ENCODE peak calls at places on chromosomes 6 and 20, in eight cellular contexts. Z is OCI-LY7, Q is K562, X is pancreas, G is sciatic nerve, K is GM04504, F is NCI-H187, T is left lung. A is an unnamed sample.

GRCh38 chr6:49933526-49933925 is 30.4 kb downstream of the DEFB114 start:
- DNase-seq in Z (no peak), Q (no peak), X (no peak), G (no peak), K (no peak), F (no peak), T (peak; percentile 70), A (no peak)

GRCh38 chr6:35381132-35381531 is 38.8 kb downstream of the PPARD start:
- DNase-seq in Z (no peak), Q (no peak), X (no peak), G (no peak), K (no peak), F (no peak), T (no peak), A (no peak)

GRCh38 chr6:2376429-2377355 is 131.3 kb upstream of the GMDS start:
- DNase-seq in Z (no peak), Q (no peak), X (no peak), G (no peak), K (peak; percentile 62), F (no peak), T (no peak), A (no peak)

GRCh38 chr20:20184149-20184548 is 131.8 kb downstream of the CFAP61 start:
- DNase-seq in Z (no peak), Q (peak; percentile 8), X (no peak), G (no peak), K (no peak), F (no peak), T (no peak), A (no peak)

GRCh38 chr6:41273699-41274098 is 12.8 kb downstream of the TREM1 start:
- DNase-seq in Z (no peak), Q (no peak), X (no peak), G (no peak), K (no peak), F (peak; percentile 70), T (no peak), A (no peak)

GRCh38 chr6:3542032-3542640 is 85.3 kb upstream of the SLC22A23 start:
- DNase-seq in Z (no peak), Q (no peak), X (no peak), G (no peak), K (no peak), F (peak; percentile 81), T (no peak), A (no peak)

GRCh38 chr20:48750941-48751620 is 76.7 kb downstream of the PREX1 start:
- DNase-seq in Z (peak; percentile 65), Q (no peak), X (no peak), G (no peak), K (no peak), F (no peak), T (peak; percentile 90), A (no peak)

GRCh38 chr6:41373919-41374617 is 38.7 kb downstream of the NCR2 start:
- DNase-seq in Z (no peak), Q (no peak), X (no peak), G (no peak), K (no peak), F (no peak), T (no peak), A (peak; percentile 66)

GRCh38 chr20:62258499-62259293 is 20.4 kb downstream of the OSBPL2 start:
- DNase-seq in Z (no peak), Q (no peak), X (no peak), G (no peak), K (peak; percentile 58), F (no peak), T (peak; percentile 58), A (no peak)

GRCh38 chr20:59819496-59820203 is 113.8 kb downstream of the SYCP2 start:
- DNase-seq in Z (no peak), Q (no peak), X (peak; percentile 29), G (no peak), K (no peak), F (no peak), T (no peak), A (no peak)

GRCh38 chr6:39897699-39898098 is 36.6 kb downstream of the MOCS1 start:
- DNase-seq in Z (no peak), Q (no peak), X (no peak), G (no peak), K (no peak), F (no peak), T (no peak), A (no peak)

GRCh38 chr6:100088009-100088408 is 94.0 kb upstream of the MCHR2 start:
- DNase-seq in Z (no peak), Q (no peak), X (no peak), G (no peak), K (peak; percentile 75), F (no peak), T (no peak), A (no peak)

GRCh38 chr6:4668271-4669179 is 107.7 kb upstream of the CDYL start:
- DNase-seq in Z (no peak), Q (no peak), X (no peak), G (no peak), K (no peak), F (no peak), T (no peak), A (no peak)

GRCh38 chr6:150883521-150883920 is 18.0 kb downstream of the MTHFD1L start:
- DNase-seq in Z (no peak), Q (no peak), X (no peak), G (no peak), K (no peak), F (no peak), T (no peak), A (no peak)

GRCh38 chr6:51562198-51562597 is 525.2 kb downstream of the PKHD1 start:
- DNase-seq in Z (no peak), Q (no peak), X (no peak), G (no peak), K (no peak), F (no peak), T (no peak), A (no peak)

GRCh38 chr20:41169791-41170351 is 32.5 kb downstream of the PLCG1 start:
- DNase-seq in Z (no peak), Q (no peak), X (peak; percentile 42), G (peak; percentile 45), K (peak; percentile 37), F (no peak), T (no peak), A (no peak)

GRCh38 chr6:43851204-43851855 is 81.3 kb downstream of the VEGFA start:
- DNase-seq in Z (no peak), Q (no peak), X (no peak), G (no peak), K (peak; percentile 58), F (no peak), T (no peak), A (no peak)

GRCh38 chr6:84882768-84883766 is 118.7 kb upstream of the TBX18 start:
- DNase-seq in Z (no peak), Q (no peak), X (no peak), G (no peak), K (no peak), F (no peak), T (no peak), A (no peak)

GRCh38 chr20:36493013-36493800 is 48.1 kb upstream of the MYL9 start:
- DNase-seq in Z (peak; percentile 31), Q (peak; percentile 27), X (no peak), G (no peak), K (no peak), F (no peak), T (no peak), A (peak; percentile 33)

A was measured in WERI-Rb-1.